ENCODE peak calls at places on chromosomes 11 and 22, in seven cellular contexts. C is transverse colon, X is sigmoid colon, Y is A549, O is HepG2, Q is tibial nerve, F is esophagus muscularis mucosa. G is an unnamed sample. For H3K4me1, the result is how much of the 10 kb centered on the place peaks cover.

GRCh38 chr11:101582242-101583052 is 1.4 kb downstream of the TRPC6 start:
- DNase-seq in C (no peak), X (no peak), Y (peak), O (no peak), Q (no peak), F (no peak), G (no peak)

GRCh38 chr11:26297179-26297970 is 34.6 kb upstream of the ANO3 start:
- DNase-seq in C (no peak), X (no peak), Y (peak), O (peak), Q (peak), F (no peak), G (no peak)

GRCh38 chr11:124898711-124899110 is 1.0 kb upstream of the ROBO4 start:
- DNase-seq in C (no peak), X (peak), Y (no peak), O (peak), Q (peak), F (no peak), G (peak)

GRCh38 chr11:117143390-117143789 is 697 bp upstream of the PAFAH1B2 start:
- DNase-seq in C (peak), X (peak), Y (peak), O (no peak), Q (no peak), F (no peak), G (peak)

GRCh38 chr11:44256673-44257291 is 53.2 kb downstream of the ALX4 start:
- DNase-seq in C (no peak), X (no peak), Y (no peak), O (peak), Q (no peak), F (no peak), G (no peak)

GRCh38 chr11:827146-827860 is 416 bp upstream of the CRACR2B start:
- DNase-seq in C (peak), X (no peak), Y (no peak), O (peak), Q (no peak), F (no peak), G (no peak)

GRCh38 chr11:119882316-119882715 is 153.3 kb upstream of the NECTIN1 start:
- DNase-seq in C (no peak), X (no peak), Y (no peak), O (no peak), Q (no peak), F (no peak), G (no peak)

GRCh38 chr11:118241191-118242098 is 10.7 kb downstream of the MPZL3 start:
- DNase-seq in C (peak), X (no peak), Y (no peak), O (peak), Q (no peak), F (no peak), G (no peak)

GRCh38 chr11:57421066-57421465 is 5.9 kb downstream of the SLC43A3 start:
- DNase-seq in C (no peak), X (no peak), Y (no peak), O (no peak), Q (no peak), F (no peak), G (no peak)

GRCh38 chr22:39215430-39216142 is 29.2 kb downstream of the PDGFB start:
- DNase-seq in C (no peak), X (peak), Y (peak), O (no peak), Q (no peak), F (no peak), G (peak)

GRCh38 chr22:49097171-49097925 is 730.3 kb downstream of the BRD1 start:
- DNase-seq in C (no peak), X (no peak), Y (no peak), O (no peak), Q (no peak), F (no peak), G (no peak)
- TF ChIP-seq POLR2A in C (no peak), X (no peak), Y (no peak), O (no peak), Q (no peak), F (no peak), G (no peak)

GRCh38 chr11:134973801-134974200 is 561.8 kb upstream of the B3GAT1 start:
- DNase-seq in C (no peak), X (no peak), Y (no peak), O (no peak), Q (no peak), F (peak), G (no peak)

GRCh38 chr11:134976540-134976939 is 564.5 kb upstream of the B3GAT1 start:
- DNase-seq in C (peak), X (no peak), Y (no peak), O (no peak), Q (no peak), F (peak), G (no peak)

GRCh38 chr11:134975866-134976265 is 563.8 kb upstream of the B3GAT1 start:
- DNase-seq in C (peak), X (no peak), Y (no peak), O (no peak), Q (no peak), F (peak), G (no peak)

GRCh38 chr11:134971381-134971780 is 559.3 kb upstream of the B3GAT1 start:
- DNase-seq in C (no peak), X (no peak), Y (no peak), O (no peak), Q (no peak), F (peak), G (no peak)
- H3K4me1 ChIP-seq in C (under half), X (under half), Y (under half), O (under half), Q (under half), F (under half), G (under half)

DNA sequence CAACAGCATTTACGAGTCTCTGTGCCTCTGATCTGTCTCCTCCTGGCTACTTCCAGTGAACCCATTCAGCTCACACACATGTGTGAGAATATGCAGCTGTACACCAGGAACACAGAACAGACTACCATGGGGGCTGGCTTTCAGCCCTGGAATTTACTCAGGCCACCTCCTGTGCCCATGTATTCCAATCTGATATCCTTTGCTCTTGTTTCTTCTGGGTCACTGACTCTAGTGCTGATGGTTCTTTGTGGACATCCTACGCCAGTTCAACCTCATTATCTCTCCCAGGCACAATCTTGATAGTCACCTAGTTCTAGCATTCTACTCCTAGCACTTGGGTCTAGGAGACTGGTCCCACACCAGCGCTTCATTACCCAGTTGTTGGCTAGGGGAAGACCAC is 23.0 kb upstream of the ZC3H12C start:
- DNase-seq in C (no peak), X (no peak), Y (no peak), O (no peak), Q (no peak), F (no peak), G (no peak)
- TF ChIP-seq EP300 in C (no peak), X (no peak), Y (no peak), O (no peak), Q (no peak), F (no peak), G (no peak)

GRCh38 chr11:114846040-114846791 is 167.9 kb downstream of the NXPE2 start:
- DNase-seq in C (no peak), X (no peak), Y (peak), O (no peak), Q (no peak), F (peak), G (no peak)
- TF ChIP-seq POLR2A in C (no peak), X (no peak), Y (no peak), O (no peak), Q (no peak), F (no peak), G (no peak)

DNA sequence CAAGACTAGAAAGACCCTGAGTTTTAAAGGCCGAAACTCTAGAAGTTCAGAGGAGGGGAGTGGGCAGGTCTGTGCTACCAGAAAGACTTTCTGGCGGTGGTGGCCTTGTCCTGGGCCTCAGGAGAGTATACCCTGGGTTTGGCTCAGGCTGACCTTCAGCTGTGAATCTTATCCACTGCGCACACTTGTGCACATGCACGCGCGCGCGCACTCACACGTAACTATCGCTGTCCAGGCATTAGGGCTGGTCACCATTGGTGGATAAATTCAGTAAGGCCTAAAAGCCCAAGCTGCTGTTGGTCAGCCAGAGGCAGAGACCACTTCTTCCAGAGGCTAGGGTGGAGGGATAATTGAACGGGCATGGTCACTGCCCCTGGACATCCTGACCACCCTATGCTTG is 25.1 kb downstream of the ARHGEF17 start:
- DNase-seq in C (no peak), X (no peak), Y (no peak), O (no peak), Q (no peak), F (no peak), G (no peak)
- H3K4me1 ChIP-seq in C (under half), X (half or more), Y (under half), O (half or more), Q (half or more), F (half or more), G (under half)

DNA sequence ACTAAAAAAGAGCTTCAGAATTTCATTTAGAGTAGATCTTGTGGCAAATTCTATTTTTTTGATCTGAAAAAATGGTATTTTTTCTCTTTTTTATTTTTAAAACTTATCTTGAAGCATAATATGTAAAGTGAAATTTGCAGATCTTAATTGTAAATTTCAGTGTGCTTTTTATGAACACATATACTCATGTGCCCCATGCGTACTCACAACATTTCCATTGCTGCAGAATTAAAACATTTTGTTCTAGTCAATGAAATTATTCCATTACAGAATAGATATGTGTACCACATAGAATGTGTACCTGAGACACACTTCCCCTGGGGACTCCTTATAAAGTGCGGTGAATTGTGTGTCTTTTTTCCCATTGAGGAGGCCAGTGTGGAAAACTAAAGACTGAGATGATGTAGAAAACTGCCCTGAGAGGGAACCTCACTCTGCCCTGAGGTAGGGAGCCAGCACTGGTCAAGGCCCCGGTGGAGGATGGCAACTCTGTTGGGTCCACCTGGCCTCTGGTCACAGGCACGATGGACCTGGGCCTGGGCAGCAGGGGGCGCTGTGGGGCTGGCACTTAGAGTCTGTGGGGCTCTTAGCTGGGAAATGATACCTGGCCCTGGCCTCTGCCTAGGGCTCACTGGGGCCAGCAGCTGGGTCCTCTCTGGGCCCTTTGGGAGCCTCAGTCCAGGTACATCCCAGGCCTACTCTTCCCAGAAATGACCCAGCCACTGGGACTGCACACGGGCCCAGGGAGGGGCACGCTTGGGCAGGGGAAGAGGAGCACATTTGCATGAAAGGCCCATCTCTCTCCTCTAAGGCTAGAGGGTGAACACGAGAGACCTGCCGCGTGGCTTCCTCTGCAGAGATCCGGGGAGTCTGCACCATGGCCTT is 77.9 kb upstream of the TOP3B start:
- DNase-seq in C (peak), X (peak), Y (peak), O (peak), Q (peak), F (peak), G (peak)
- TF ChIP-seq EP300 in C (no peak), X (no peak), Y (no peak), O (no peak), Q (no peak), F (no peak), G (no peak)

GRCh38 chr11:60367896-60368295 is 10.4 kb upstream of the MS4A7 start:
- DNase-seq in C (no peak), X (no peak), Y (no peak), O (no peak), Q (no peak), F (no peak), G (no peak)
- TF ChIP-seq POLR2A in C (no peak), X (no peak), Y (no peak), O (no peak), Q (no peak), F (no peak), G (no peak)

DNA sequence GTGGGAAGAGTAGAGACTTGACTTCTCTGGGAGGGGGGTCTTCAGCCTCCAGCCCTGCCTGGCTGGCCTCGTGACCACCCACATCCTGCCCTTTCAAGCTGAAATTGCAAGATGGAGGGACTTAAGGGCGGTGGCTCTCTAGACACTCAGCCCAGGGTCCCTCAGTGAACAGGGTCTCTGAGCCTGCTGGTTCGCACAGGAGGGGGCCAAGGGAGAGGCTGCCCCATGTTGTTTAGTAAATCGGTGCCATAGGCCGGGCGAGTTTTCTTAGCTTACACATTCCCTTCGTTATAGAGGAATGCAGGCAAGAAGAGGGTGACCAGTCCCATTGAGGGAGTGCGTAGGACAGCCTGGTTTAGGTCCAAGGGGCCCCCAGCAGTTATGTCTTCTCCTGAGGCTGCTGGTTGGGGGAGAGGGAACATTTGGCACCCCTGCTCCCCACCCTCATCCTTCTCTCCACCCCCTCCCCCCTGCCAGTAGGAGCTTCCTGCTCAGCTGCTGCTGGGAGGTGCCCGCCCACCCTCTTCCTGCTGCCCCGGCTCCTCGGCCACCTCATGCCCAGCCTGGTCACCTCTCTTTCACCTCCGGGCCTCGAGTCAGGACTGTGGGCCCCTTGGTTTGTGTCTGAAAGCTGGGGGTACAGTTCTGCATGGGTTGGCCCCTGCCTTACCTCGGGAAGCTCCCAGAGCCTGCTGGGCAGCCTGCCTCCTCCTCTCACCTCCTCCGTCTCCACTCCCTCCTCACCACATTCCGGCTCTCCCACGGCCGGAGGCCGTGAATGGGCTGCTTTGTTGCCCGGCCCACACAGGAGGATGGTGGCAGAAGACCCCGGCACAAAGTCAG is 3.9 kb downstream of the FRMD8 start:
- DNase-seq in C (no peak), X (peak), Y (no peak), O (no peak), Q (no peak), F (no peak), G (no peak)
- H3K4me1 ChIP-seq in C (under half), X (half or more), Y (half or more), O (under half), Q (half or more), F (half or more), G (under half)

GRCh38 chr22:36330655-36331305 is 57.0 kb downstream of the MYH9 start:
- DNase-seq in C (no peak), X (no peak), Y (no peak), O (no peak), Q (no peak), F (no peak), G (no peak)

GRCh38 chr22:36327922-36328551 is 59.7 kb downstream of the MYH9 start:
- DNase-seq in C (no peak), X (peak), Y (no peak), O (no peak), Q (no peak), F (no peak), G (no peak)

GRCh38 chr22:36330127-36330526 is 57.6 kb downstream of the MYH9 start:
- DNase-seq in C (no peak), X (no peak), Y (no peak), O (no peak), Q (no peak), F (no peak), G (no peak)

GRCh38 chr22:36329217-36330078 is 58.3 kb downstream of the MYH9 start:
- DNase-seq in C (peak), X (no peak), Y (peak), O (peak), Q (no peak), F (no peak), G (no peak)

GRCh38 chr22:36328635-36329216 is 59.0 kb downstream of the MYH9 start:
- DNase-seq in C (peak), X (peak), Y (peak), O (no peak), Q (no peak), F (no peak), G (peak)
- TF ChIP-seq EP300 in C (no peak), X (no peak), Y (no peak), O (no peak), Q (no peak), F (peak), G (no peak)

GRCh38 chr11:64180871-64181270 is 5.1 kb upstream of the STIP1 start:
- DNase-seq in C (no peak), X (no peak), Y (no peak), O (no peak), Q (no peak), F (no peak), G (no peak)

GRCh38 chr11:64181506-64182411 is 4.2 kb upstream of the STIP1 start:
- DNase-seq in C (peak), X (peak), Y (peak), O (peak), Q (peak), F (peak), G (peak)

GRCh38 chr11:64185323-64186204 is at the start of gene STIP1:
- DNase-seq in C (peak), X (peak), Y (peak), O (peak), Q (peak), F (peak), G (peak)

GRCh38 chr11:64183890-64184289 is 2.1 kb upstream of the STIP1 start:
- DNase-seq in C (no peak), X (no peak), Y (no peak), O (no peak), Q (no peak), F (no peak), G (no peak)

DNA sequence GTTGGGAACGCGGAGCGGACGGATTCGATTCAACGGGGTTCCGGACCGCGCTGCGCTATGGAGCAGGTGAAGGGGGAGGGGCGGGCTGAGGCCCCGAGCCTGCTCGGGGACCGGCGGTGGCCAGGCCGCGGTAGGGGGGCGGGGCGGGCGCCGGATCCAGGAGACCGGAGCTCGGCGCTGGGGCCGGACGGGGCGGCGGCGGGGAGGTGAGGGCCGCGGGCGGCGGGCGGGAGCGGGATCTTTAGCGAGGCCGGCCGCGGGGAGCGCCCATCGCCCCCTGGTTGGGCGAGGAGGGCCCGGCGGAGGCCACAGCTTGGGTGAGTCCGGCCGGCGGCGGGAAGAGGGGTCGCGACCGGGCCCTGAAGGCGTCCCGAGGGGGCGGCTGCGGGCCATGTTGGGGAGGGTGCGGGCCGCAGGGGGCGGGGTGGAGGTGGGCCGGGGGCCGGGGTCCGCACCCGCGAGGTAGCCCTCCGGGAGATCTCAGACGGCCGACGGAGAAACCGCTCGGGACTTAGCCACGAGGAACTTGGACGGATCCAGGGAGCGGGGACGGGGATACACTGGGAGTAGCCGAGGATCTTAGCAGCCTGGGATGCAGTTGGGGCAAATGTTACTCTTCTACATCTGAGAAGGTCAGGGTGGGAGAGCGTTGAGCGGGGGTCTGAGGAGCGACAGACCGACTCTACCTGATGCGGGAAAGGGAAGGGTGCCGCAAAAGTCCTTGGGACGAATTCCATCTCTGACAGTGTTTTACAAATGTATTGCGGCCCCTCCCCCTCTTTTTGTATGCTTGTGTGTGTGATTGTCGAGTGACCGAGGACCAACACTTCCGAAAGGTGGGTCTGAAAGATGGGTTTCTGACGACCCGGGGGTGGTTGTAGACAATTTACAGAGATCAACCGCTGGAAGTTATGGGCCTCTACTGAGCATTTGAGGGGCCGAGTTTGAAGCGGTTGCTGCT is 514 bp downstream of the STIP1 start:
- DNase-seq in C (peak), X (peak), Y (no peak), O (no peak), Q (no peak), F (no peak), G (no peak)
- TF ChIP-seq POLR2A in C (no peak), X (no peak), Y (peak), O (peak), Q (peak), F (no peak), G (peak)

G was measured in ovary.